ENCODE peak calls at places on chromosomes 1 and 21, in seven cellular contexts. W is T47D; L is activated CD4-positive, alpha-beta T cell treated with anti-CD3 and anti-CD28 coated beads, Interleukin-2, amount 10 ng/mL, durations not matched to agents 7 days and 5 days; Q is left cardiac atrium; Z is T-helper 17 cell; D is small intestine; F is CD8-positive, alpha-beta T cell. U is an unnamed sample.
A peak's percentile ranks its signal among the peaks of the same experiment; 100 is the strongest.

GRCh38 chr1:184945034-184945433 is 29.3 kb downstream of the NIBAN1 start:
- DNase-seq in Q (no peak), Z (no peak), F (no peak), W (no peak), L (no peak), D (no peak), U (no peak)

GRCh38 chr21:45528981-45529784 is 13.1 kb downstream of the SLC19A1 start:
- DNase-seq in Z (no peak), F (no peak), D (no peak), W (no peak), Q (peak; percentile 18), L (no peak), U (no peak)

GRCh38 chr1:76763678-76764077 is 103.6 kb upstream of the ST6GALNAC5 start:
- DNase-seq in W (no peak), L (no peak), Z (no peak), F (no peak), D (no peak), Q (no peak), U (no peak)

GRCh38 chr1:151715726-151716404 is 738 bp downstream of the CELF3 start:
- DNase-seq in F (no peak), Q (no peak), D (no peak), W (no peak), L (no peak), Z (no peak), U (peak; percentile 59)

GRCh38 chr1:192805832-192806323 is 3.0 kb upstream of the RGS2 start:
- DNase-seq in F (no peak), L (peak; percentile 64), Z (no peak), Q (no peak), D (peak; percentile 92), W (peak; percentile 67), U (peak; percentile 26)

GRCh38 chr1:214427871-214428277 is 123.5 kb downstream of the PTPN14 start:
- DNase-seq in Q (no peak), Z (peak; percentile 8), D (peak; percentile 35), F (peak; percentile 25), W (no peak), L (peak; percentile 85), U (no peak)

GRCh38 chr1:101482306-101482705 is 245.5 kb downstream of the S1PR1 start:
- DNase-seq in Z (no peak), L (no peak), F (no peak), W (no peak), Q (no peak), D (no peak), U (no peak)

GRCh38 chr1:209456878-209457277 is 126.6 kb upstream of the CAMK1G start:
- DNase-seq in Q (no peak), F (no peak), L (no peak), W (no peak), Z (no peak), D (no peak), U (no peak)

GRCh38 chr1:115445090-115445489 is 107.0 kb upstream of the NGF start:
- DNase-seq in F (no peak), L (no peak), W (no peak), Q (no peak), D (no peak), Z (no peak), U (no peak)

GRCh38 chr1:29633784-29634183 is 397.5 kb downstream of the PTPRU start:
- DNase-seq in D (no peak), F (no peak), Z (no peak), Q (no peak), L (no peak), W (no peak), U (no peak)

GRCh38 chr1:201142854-201143725 is 11.2 kb downstream of the TMEM9 start:
- DNase-seq in Z (no peak), W (no peak), D (no peak), Q (no peak), F (no peak), L (no peak), U (no peak)

GRCh38 chr1:169107673-169108160 is 1.2 kb downstream of the ATP1B1 start:
- DNase-seq in F (no peak), Q (peak; percentile 29), D (no peak), L (no peak), W (no peak), Z (no peak), U (peak; percentile 46)

GRCh38 chr1:228272831-228273571 is 65.2 kb downstream of the OBSCN start:
- DNase-seq in D (no peak), Z (no peak), Q (peak; percentile 23), L (no peak), W (no peak), F (no peak), U (peak; percentile 56)

GRCh38 chr1:112685913-112686312 is 11.5 kb downstream of the MOV10 start:
- DNase-seq in D (no peak), Q (no peak), L (no peak), F (no peak), Z (no peak), W (no peak), U (no peak)

GRCh38 chr21:31289702-31290101 is 54.4 kb downstream of the TIAM1 start:
- DNase-seq in F (no peak), Z (no peak), D (no peak), W (no peak), L (no peak), Q (no peak), U (no peak)

U was measured in G401.